ENCODE peak calls at places on chromosomes 1 and 21, in six cellular contexts. One of them, this sample, is unnamed.

GRCh38 chr21:46078322-46078981 is 19.5 kb upstream of the COL6A2 start:
- DNase-seq in H1: no peak
- DNase-seq in stomach: peak; percentile 22
- DNase-seq in ovary: peak; percentile 23
- DNase-seq in K562: no peak
- DNase-seq in transverse colon: peak; percentile 5
- DNase-seq in this sample: no peak

GRCh38 chr1:212062832-212063438 is 27.4 kb downstream of the DTL start:
- DNase-seq in transverse colon: no peak
- DNase-seq in stomach: no peak
- DNase-seq in H1: no peak
- DNase-seq in ovary: no peak
- DNase-seq in K562: peak; percentile 39
- DNase-seq in this sample: no peak

GRCh38 chr1:228408869-228409805 is 2.5 kb upstream of the TRIM11 start:
- DNase-seq in ovary: no peak
- DNase-seq in H1: no peak
- DNase-seq in transverse colon: no peak
- DNase-seq in stomach: no peak
- DNase-seq in K562: no peak
- DNase-seq in this sample: no peak

GRCh38 chr1:231062500-231063270 is 22.6 kb upstream of the FAM89A start:
- DNase-seq in transverse colon: no peak
- DNase-seq in ovary: no peak
- DNase-seq in H1: no peak
- DNase-seq in stomach: no peak
- DNase-seq in K562: no peak
- DNase-seq in this sample: no peak

GRCh38 chr1:86769065-86769464 is 64.7 kb downstream of the SH3GLB1 start:
- DNase-seq in H1: no peak
- DNase-seq in K562: no peak
- DNase-seq in stomach: no peak
- DNase-seq in transverse colon: no peak
- DNase-seq in ovary: no peak
- DNase-seq in this sample: no peak

GRCh38 chr1:171357179-171357578 is 43.2 kb downstream of the FMO4 start:
- DNase-seq in transverse colon: no peak
- DNase-seq in K562: no peak
- DNase-seq in H1: no peak
- DNase-seq in ovary: no peak
- DNase-seq in stomach: no peak
- DNase-seq in this sample: no peak

GRCh38 chr1:54273837-54274192 is 73.8 kb downstream of the MRPL37 start:
- DNase-seq in stomach: no peak
- DNase-seq in H1: no peak
- DNase-seq in transverse colon: peak; percentile 42
- DNase-seq in K562: peak; percentile 98
- DNase-seq in ovary: peak; percentile 79
- DNase-seq in this sample: peak; percentile 55

GRCh38 chr21:35371217-35371616 is 322.1 kb upstream of the RUNX1 start:
- DNase-seq in K562: no peak
- DNase-seq in stomach: no peak
- DNase-seq in H1: no peak
- DNase-seq in transverse colon: no peak
- DNase-seq in ovary: no peak
- DNase-seq in this sample: no peak

GRCh38 chr1:14071581-14071980 is 371.6 kb downstream of the PRDM2 start:
- DNase-seq in ovary: no peak
- DNase-seq in H1: no peak
- DNase-seq in stomach: no peak
- DNase-seq in K562: no peak
- DNase-seq in transverse colon: no peak
- DNase-seq in this sample: no peak

GRCh38 chr1:191578281-191578680 is 580.0 kb upstream of the RGS18 start:
- DNase-seq in ovary: no peak
- DNase-seq in stomach: no peak
- DNase-seq in H1: no peak
- DNase-seq in transverse colon: no peak
- DNase-seq in K562: no peak
- DNase-seq in this sample: no peak

GRCh38 chr1:66271216-66271903 is 262.6 kb upstream of the SGIP1 start:
- DNase-seq in H1: no peak
- DNase-seq in ovary: peak; percentile 82
- DNase-seq in stomach: peak; percentile 65
- DNase-seq in transverse colon: peak; percentile 73
- DNase-seq in K562: no peak
- DNase-seq in this sample: peak; percentile 78

GRCh38 chr1:50213505-50213904 is 104.8 kb downstream of the ELAVL4 start:
- DNase-seq in H1: no peak
- DNase-seq in ovary: no peak
- DNase-seq in K562: no peak
- DNase-seq in stomach: no peak
- DNase-seq in transverse colon: no peak
- DNase-seq in this sample: no peak

GRCh38 chr1:50208296-50208695 is 99.6 kb downstream of the ELAVL4 start:
- DNase-seq in K562: no peak
- DNase-seq in transverse colon: no peak
- DNase-seq in stomach: no peak
- DNase-seq in H1: no peak
- DNase-seq in ovary: no peak
- DNase-seq in this sample: no peak

GRCh38 chr1:50214764-50215163 is 106.0 kb downstream of the ELAVL4 start:
- DNase-seq in transverse colon: no peak
- DNase-seq in stomach: no peak
- DNase-seq in H1: no peak
- DNase-seq in ovary: no peak
- DNase-seq in K562: no peak
- DNase-seq in this sample: no peak

DNA sequence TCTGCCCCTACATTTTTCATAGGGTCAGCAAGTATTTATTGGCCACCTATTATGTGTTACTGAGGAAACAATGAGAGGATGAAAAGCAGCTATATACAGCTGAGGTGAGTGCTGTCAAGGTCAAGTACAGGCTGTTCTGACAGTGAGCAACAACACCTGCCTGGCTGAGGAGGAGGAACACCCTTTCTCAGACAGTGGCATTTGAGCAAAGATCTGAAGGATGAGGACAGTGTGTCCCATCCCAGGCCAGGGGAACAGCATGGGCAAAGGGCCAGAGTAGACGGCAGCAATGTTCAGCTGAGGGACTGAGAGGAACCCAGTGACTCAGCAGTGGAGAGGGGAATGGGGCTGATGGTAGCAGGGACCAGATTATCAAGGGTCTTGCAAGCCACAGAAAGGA is 101.0 kb downstream of the ELAVL4 start:
- DNase-seq in H1: no peak
- DNase-seq in transverse colon: no peak
- DNase-seq in stomach: no peak
- DNase-seq in K562: no peak
- DNase-seq in ovary: no peak
- DNase-seq in this sample: no peak
- TF ChIP-seq EP300 in H1: no peak
- TF ChIP-seq EP300 in transverse colon: no peak
- TF ChIP-seq EP300 in stomach: no peak
- TF ChIP-seq EP300 in K562: no peak
- TF ChIP-seq EP300 in ovary: no peak
- TF ChIP-seq EP300 in this sample: no peak

GRCh38 chr1:24118410-24119242 is 6.7 kb upstream of the MYOM3 start:
- DNase-seq in K562: no peak
- DNase-seq in ovary: no peak
- DNase-seq in stomach: no peak
- DNase-seq in transverse colon: peak; percentile 78
- DNase-seq in H1: no peak
- DNase-seq in this sample: no peak
- TF ChIP-seq EP300 in K562: no peak
- TF ChIP-seq EP300 in ovary: no peak
- TF ChIP-seq EP300 in stomach: no peak
- TF ChIP-seq EP300 in transverse colon: no peak
- TF ChIP-seq EP300 in H1: no peak
- TF ChIP-seq EP300 in this sample: no peak

GRCh38 chr1:94120983-94121382 is at the start of gene ABCA4:
- DNase-seq in transverse colon: no peak
- DNase-seq in ovary: no peak
- DNase-seq in H1: no peak
- DNase-seq in K562: no peak
- DNase-seq in stomach: no peak
- DNase-seq in this sample: no peak

GRCh38 chr1:94119796-94120590 is 955 bp downstream of the ABCA4 start:
- DNase-seq in H1: no peak
- DNase-seq in ovary: no peak
- DNase-seq in K562: no peak
- DNase-seq in transverse colon: no peak
- DNase-seq in stomach: no peak
- DNase-seq in this sample: no peak

GRCh38 chr1:94119306-94119705 is 1.6 kb downstream of the ABCA4 start:
- DNase-seq in ovary: no peak
- DNase-seq in stomach: no peak
- DNase-seq in H1: no peak
- DNase-seq in K562: no peak
- DNase-seq in transverse colon: no peak
- DNase-seq in this sample: no peak

GRCh38 chr1:94121411-94121821 is 468 bp upstream of the ABCA4 start:
- DNase-seq in K562: no peak
- DNase-seq in ovary: no peak
- DNase-seq in H1: no peak
- DNase-seq in transverse colon: no peak
- DNase-seq in stomach: no peak
- DNase-seq in this sample: no peak

GRCh38 chr1:94120591-94120901 is 402 bp downstream of the ABCA4 start:
- DNase-seq in transverse colon: no peak
- DNase-seq in ovary: no peak
- DNase-seq in K562: no peak
- DNase-seq in H1: no peak
- DNase-seq in stomach: no peak
- DNase-seq in this sample: no peak
- TF ChIP-seq EP300 in transverse colon: no peak
- TF ChIP-seq EP300 in ovary: no peak
- TF ChIP-seq EP300 in K562: no peak
- TF ChIP-seq EP300 in H1: no peak
- TF ChIP-seq EP300 in stomach: no peak
- TF ChIP-seq EP300 in this sample: no peak

GRCh38 chr1:143717434-143717833 is 254.4 kb downstream of the FAM72C start:
- DNase-seq in K562: no peak
- DNase-seq in ovary: no peak
- DNase-seq in transverse colon: no peak
- DNase-seq in stomach: no peak
- DNase-seq in H1: no peak
- DNase-seq in this sample: no peak
- TF ChIP-seq EP300 in K562: no peak
- TF ChIP-seq EP300 in ovary: no peak
- TF ChIP-seq EP300 in transverse colon: no peak
- TF ChIP-seq EP300 in stomach: no peak
- TF ChIP-seq EP300 in H1: no peak
- TF ChIP-seq EP300 in this sample: no peak

DNA sequence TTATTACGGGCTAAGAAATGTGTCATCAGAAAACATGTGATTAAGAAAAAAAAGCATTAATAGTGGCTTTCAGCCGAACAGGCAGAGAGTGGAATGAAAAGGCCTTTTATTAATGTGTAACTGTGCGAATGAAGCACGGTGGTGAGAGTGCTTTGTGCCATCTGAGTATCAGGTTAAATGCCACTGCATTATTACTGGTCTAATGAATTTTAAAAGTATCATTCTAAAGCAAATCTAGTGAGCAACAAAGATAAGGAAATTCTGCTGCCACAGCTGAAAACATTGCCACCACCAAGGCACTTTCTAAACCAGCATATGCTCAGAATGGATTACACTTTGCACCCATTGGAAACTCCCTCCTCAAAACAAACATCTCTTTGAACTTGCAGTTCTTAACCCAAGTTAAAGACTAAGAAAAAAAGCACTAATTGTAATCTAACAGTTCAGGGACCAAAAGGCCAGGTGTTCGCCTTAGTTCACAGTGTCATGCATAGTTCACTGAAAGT is 30.1 kb upstream of the SSX2IP start:
- DNase-seq in transverse colon: no peak
- DNase-seq in K562: no peak
- DNase-seq in stomach: no peak
- DNase-seq in ovary: no peak
- DNase-seq in H1: no peak
- DNase-seq in this sample: no peak
- TF ChIP-seq EP300 in transverse colon: no peak
- TF ChIP-seq EP300 in K562: no peak
- TF ChIP-seq EP300 in stomach: no peak
- TF ChIP-seq EP300 in ovary: no peak
- TF ChIP-seq EP300 in H1: no peak
- TF ChIP-seq EP300 in this sample: no peak

DNA sequence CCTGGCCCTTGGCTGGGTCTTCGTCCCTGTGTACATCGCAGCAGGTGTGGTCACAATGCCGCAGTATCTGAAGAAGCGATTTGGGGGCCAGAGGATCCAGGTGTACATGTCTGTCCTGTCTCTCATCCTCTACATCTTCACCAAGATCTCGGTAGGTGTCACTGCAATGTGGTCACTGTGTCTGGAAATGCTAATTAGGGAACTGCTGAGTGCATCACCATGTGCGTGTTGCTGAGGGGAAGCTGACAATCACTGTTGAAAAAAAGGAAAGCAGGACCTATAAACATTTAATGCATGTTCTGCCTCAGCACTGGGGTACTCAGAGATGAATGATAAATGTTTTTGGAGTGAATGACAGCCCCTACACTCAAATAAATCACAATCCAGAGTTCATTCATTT is 6.8 kb downstream of the SLC5A9 start:
- DNase-seq in H1: no peak
- DNase-seq in ovary: no peak
- DNase-seq in stomach: no peak
- DNase-seq in K562: no peak
- DNase-seq in transverse colon: no peak
- DNase-seq in this sample: no peak
- TF ChIP-seq EP300 in H1: no peak
- TF ChIP-seq EP300 in ovary: no peak
- TF ChIP-seq EP300 in stomach: no peak
- TF ChIP-seq EP300 in K562: no peak
- TF ChIP-seq EP300 in transverse colon: no peak
- TF ChIP-seq EP300 in this sample: no peak

DNA sequence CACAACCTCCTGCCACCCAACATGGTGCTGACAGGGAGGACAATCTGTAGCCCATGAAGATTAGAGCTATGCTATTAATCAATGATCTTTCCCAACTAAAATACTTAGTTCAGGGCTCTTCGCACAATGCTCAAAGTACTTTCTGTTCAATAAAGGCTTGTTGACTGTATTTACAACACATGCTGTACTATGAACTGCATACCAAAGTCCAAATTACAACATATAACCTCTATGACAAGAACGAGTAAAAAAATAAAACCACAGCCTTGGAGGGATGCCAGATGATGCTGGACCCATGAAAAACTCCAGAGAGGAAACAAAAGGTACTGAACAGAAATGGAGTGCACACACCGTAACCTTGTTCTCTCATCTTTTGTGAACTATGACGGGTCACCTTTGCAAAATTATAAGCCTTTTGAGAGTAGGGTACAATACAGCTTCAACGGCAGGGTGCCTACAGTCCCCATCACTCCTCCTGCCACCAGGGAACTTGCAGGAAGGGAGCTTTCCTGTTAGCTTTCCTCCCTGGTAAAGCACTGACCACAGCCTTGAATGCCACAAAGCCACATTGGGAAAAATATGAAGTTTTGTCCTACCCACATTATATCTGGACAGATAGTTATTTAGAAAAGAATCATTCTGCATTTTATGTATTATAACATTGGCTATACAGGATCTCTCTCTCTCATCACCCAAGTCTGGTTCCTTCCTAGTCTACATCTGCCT is 175.6 kb downstream of the NRIP1 start:
- DNase-seq in H1: no peak
- DNase-seq in K562: no peak
- DNase-seq in stomach: no peak
- DNase-seq in ovary: no peak
- DNase-seq in transverse colon: peak; percentile 47
- DNase-seq in this sample: no peak
- TF ChIP-seq EP300 in H1: no peak
- TF ChIP-seq EP300 in K562: no peak
- TF ChIP-seq EP300 in stomach: no peak
- TF ChIP-seq EP300 in ovary: no peak
- TF ChIP-seq EP300 in transverse colon: no peak
- TF ChIP-seq EP300 in this sample: no peak